ENCODE peak calls at places on chromosome 18, in six cellular contexts. V, N, T, J, O and K are unnamed samples.

GRCh38 chr18:12052866-12053265 is 40.8 kb upstream of the ANKRD62 start:
- DNase-seq in T (no peak), N (no peak), O (no peak), J (no peak), V (no peak), K (no peak)

GRCh38 chr18:61850756-61851155 is 42.1 kb downstream of the RNF152 start:
- DNase-seq in J (no peak), N (no peak), O (no peak), V (no peak), T (peak), K (no peak)

GRCh38 chr18:12398625-12399024 is 9.1 kb upstream of the PRELID3A start:
- DNase-seq in J (no peak), T (no peak), V (no peak), N (no peak), O (no peak), K (no peak)

GRCh38 chr18:75261430-75262223 is 51.0 kb downstream of the TSHZ1 start:
- DNase-seq in V (no peak), T (no peak), O (no peak), N (no peak), J (no peak), K (no peak)

GRCh38 chr18:433297-433696 is 67.2 kb downstream of the COLEC12 start:
- DNase-seq in V (no peak), O (no peak), J (no peak), N (no peak), T (no peak), K (no peak)

GRCh38 chr18:63465059-63465458 is 11.7 kb upstream of the SERPINB5 start:
- DNase-seq in O (no peak), V (no peak), N (no peak), J (no peak), T (no peak), K (no peak)

GRCh38 chr18:62939925-62940324 is 224.6 kb downstream of the PHLPP1 start:
- DNase-seq in O (no peak), V (no peak), J (no peak), T (no peak), N (no peak), K (no peak)

GRCh38 chr18:24368749-24369148 is 28.9 kb downstream of the OSBPL1A start:
- DNase-seq in J (no peak), V (no peak), O (no peak), T (peak), N (no peak), K (no peak)

GRCh38 chr18:7467708-7468466 is 99.2 kb upstream of the PTPRM start:
- DNase-seq in T (peak), N (no peak), J (peak), O (no peak), V (no peak), K (no peak)

GRCh38 chr18:6509417-6510198 is 94.9 kb upstream of the L3MBTL4 start:
- DNase-seq in J (no peak), O (peak), V (peak), T (peak), N (no peak), K (no peak)

GRCh38 chr18:78730564-78731422 is 248.8 kb upstream of the SALL3 start:
- DNase-seq in T (no peak), O (no peak), V (no peak), J (no peak), N (no peak), K (peak)

GRCh38 chr18:67766930-67767329 is 250.4 kb upstream of the DSEL start:
- DNase-seq in J (peak), V (no peak), O (peak), N (no peak), T (peak), K (no peak)

GRCh38 chr18:47490882-47491281 is 239.4 kb upstream of the SKOR2 start:
- DNase-seq in O (no peak), J (no peak), V (no peak), T (peak), N (no peak), K (no peak)

GRCh38 chr18:54260376-54261072 is 8.8 kb upstream of the POLI start:
- DNase-seq in V (no peak), J (no peak), O (peak), T (peak), N (no peak), K (no peak)

GRCh38 chr18:63848159-63848558 is 39.3 kb upstream of the SERPINB2 start:
- DNase-seq in V (peak), J (peak), O (peak), N (no peak), T (peak), K (no peak)

GRCh38 chr18:59604877-59605276 is 92.3 kb downstream of the CCBE1 start:
- DNase-seq in T (peak), N (no peak), O (no peak), V (no peak), J (no peak), K (no peak)

GRCh38 chr18:74512321-74513053 is 16.3 kb downstream of the CNDP2 start:
- DNase-seq in J (no peak), O (no peak), V (no peak), T (no peak), N (no peak), K (peak)

GRCh38 chr18:27921904-27922541 is 254.9 kb downstream of the CDH2 start:
- DNase-seq in V (no peak), J (peak), N (no peak), O (peak), T (peak), K (no peak)

GRCh38 chr18:79921984-79922965 is 29.2 kb downstream of the SLC66A2 start:
- DNase-seq in O (no peak), J (no peak), V (no peak), N (no peak), T (no peak), K (peak)

GRCh38 chr18:50819727-50820378 is at the start of gene MRO:
- DNase-seq in O (peak), V (no peak), J (peak), T (peak), N (peak), K (peak)

GRCh38 chr18:2316686-2317308 is 254.5 kb downstream of the METTL4 start:
- DNase-seq in N (no peak), T (no peak), V (no peak), O (no peak), J (no peak), K (peak)

GRCh38 chr18:1361931-1362330 is 457.3 kb downstream of the ADCYAP1 start:
- DNase-seq in O (no peak), V (no peak), T (peak), J (no peak), N (no peak), K (no peak)

GRCh38 chr18:13493071-13493470 is 233.3 kb downstream of the FAM210A start:
- DNase-seq in N (no peak), O (no peak), V (no peak), T (no peak), J (no peak), K (no peak)

GRCh38 chr18:34493566-34494358 is 216.3 kb upstream of the DTNA start:
- DNase-seq in N (no peak), V (no peak), O (no peak), T (peak), J (no peak), K (no peak)

GRCh38 chr18:8595445-8595844 is 13.8 kb upstream of the RAB12 start:
- DNase-seq in O (no peak), T (no peak), J (no peak), V (no peak), N (no peak), K (no peak)

GRCh38 chr18:51397347-51397962 is 200.0 kb upstream of the MEX3C start:
- DNase-seq in V (no peak), N (no peak), J (no peak), O (no peak), T (no peak), K (no peak)

GRCh38 chr18:7205346-7205745 is 25.5 kb upstream of the LRRC30 start:
- DNase-seq in T (no peak), J (no peak), N (no peak), V (no peak), O (peak), K (no peak)

DNA sequence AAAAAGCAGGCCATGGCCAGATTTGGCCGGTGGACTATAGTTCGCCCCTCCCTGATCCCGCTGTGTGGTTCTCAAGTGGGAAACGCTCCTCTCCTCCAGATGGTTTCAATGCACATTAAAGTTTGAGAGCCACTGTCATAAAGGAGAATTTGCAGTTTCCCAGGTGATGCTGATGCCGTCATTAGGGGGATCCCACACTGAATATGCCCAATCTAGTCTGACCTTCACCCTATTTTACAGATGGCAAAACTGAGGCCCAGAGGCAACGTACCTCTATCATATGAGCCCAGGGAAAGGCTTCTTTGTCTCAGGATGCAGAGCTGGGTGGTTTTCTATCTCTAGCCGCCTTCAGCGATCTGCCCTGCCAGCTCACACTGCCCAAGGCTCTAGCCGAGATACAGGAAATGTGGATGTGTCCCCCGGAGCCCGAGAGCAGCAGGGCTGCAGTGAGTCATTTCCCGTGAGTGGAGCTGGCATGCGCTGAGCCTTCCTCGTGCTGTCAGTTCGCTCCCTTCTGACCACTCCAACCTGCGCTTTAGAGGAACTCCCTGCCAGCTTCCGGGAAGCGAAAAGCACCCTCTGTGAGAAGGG is 116.2 kb downstream of the SMAD7 start:
- DNase-seq in N (peak), O (peak), T (peak), J (peak), V (no peak), K (peak)
- H3K4me3 ChIP-seq in N (no peak), O (peak), T (no peak), J (peak), V (no peak), K (no peak)

GRCh38 chr18:43129946-43130523 is 14.6 kb upstream of the RIT2 start:
- DNase-seq in O (no peak), J (peak), V (no peak), T (no peak), N (no peak), K (no peak)
- H3K4me3 ChIP-seq in O (peak), J (peak), V (no peak), T (no peak), N (no peak), K (peak)

GRCh38 chr18:32040936-32041335 is 22.3 kb downstream of the RNF125 start:
- DNase-seq in T (no peak), O (no peak), V (no peak), J (no peak), N (no peak), K (no peak)
- H3K4me3 ChIP-seq in T (no peak), O (no peak), V (no peak), J (no peak), N (no peak), K (no peak)

GRCh38 chr18:3595282-3596273 is 145.6 kb downstream of the TGIF1 start:
- DNase-seq in T (peak), V (peak), O (peak), J (peak), N (peak), K (peak)

GRCh38 chr18:3592864-3593263 is 142.9 kb downstream of the TGIF1 start:
- DNase-seq in T (no peak), O (no peak), N (no peak), J (no peak), V (no peak), K (no peak)

GRCh38 chr18:3594760-3595241 is 144.8 kb downstream of the TGIF1 start:
- DNase-seq in O (peak), T (peak), N (peak), V (no peak), J (peak), K (peak)

GRCh38 chr18:3593904-3594759 is 144.2 kb downstream of the TGIF1 start:
- DNase-seq in J (peak), N (peak), O (peak), V (peak), T (peak), K (peak)

GRCh38 chr18:3593381-3593903 is 143.5 kb downstream of the TGIF1 start:
- DNase-seq in O (no peak), T (peak), J (peak), N (peak), V (no peak), K (no peak)
- H3K4me3 ChIP-seq in O (peak), T (no peak), J (peak), N (peak), V (peak), K (no peak)

DNA sequence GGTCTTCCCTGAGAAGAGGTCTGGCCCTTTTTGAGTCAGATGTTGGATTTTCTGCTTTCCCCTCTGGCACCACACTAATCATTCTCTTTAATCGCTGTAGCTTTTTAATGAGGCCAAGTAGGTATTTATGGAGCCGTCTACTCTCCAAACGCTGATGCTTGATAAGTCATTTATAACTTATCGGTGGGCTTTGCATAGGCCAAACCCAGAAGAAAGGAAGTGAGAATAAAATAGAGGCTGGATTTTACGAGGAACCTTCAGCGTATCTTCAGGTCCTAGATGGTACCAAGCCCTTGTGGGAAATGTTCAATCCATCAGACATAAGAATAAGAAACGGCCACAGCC is 142.5 kb upstream of the CTAGE1 start:
- DNase-seq in O (no peak), J (no peak), T (no peak), V (no peak), N (no peak), K (no peak)
- H3K4me3 ChIP-seq in O (peak), J (peak), T (no peak), V (no peak), N (peak), K (peak)

DNA sequence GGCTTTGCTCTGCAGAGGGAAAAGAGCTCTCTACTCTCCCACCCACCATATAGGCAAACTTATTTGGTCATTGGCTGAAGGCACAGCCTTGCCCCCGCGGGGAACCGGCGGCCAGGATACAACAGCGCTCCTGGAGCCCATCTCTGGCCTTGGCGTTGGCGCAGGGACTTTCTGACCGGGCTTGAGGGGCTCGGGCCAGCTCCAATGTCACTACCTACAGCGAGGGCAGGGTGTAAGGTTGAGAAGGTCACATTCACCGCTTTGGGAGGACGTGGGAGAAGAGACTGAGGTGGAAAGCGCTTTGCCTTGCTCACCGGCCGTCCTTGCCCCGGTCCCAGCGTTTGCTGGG is 2.2 kb downstream of the ONECUT2 start:
- DNase-seq in V (no peak), O (no peak), J (no peak), N (no peak), T (no peak), K (no peak)
- H3K4me3 ChIP-seq in V (peak), O (no peak), J (no peak), N (no peak), T (no peak), K (peak)

DNA sequence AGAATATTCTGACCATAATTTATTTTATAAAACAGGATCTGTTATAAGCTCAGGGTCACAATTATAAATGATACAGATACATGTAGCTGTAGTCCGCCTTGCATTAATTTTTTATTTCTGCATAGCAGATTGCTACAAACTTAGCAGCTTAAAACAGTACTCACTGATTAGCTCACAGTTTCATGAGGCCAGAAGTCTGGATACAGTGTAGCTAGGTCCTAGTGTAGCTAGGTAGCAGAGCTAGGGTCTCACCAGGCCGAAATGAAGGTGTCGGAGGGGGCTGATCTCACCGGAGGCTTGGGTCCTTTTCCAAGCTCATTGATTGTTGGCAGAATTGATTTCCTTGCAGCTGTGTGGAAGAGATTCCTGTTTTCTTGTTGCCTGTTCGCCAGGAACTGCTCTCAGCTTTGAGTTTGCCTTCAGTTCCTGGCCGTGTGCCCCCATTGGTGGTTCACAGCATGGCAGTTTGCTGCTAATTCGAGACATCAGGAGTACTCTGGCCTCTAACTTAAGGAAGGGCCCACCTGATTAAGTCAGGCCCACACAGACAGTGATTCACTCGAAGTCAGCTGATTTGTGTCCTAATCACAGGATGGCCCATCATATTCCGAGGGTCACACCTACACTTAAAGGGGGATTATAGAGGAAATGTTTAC is 18.4 kb downstream of the NAPG start:
- DNase-seq in N (no peak), T (no peak), O (no peak), V (no peak), J (no peak), K (no peak)
- H3K4me3 ChIP-seq in N (no peak), T (no peak), O (no peak), V (no peak), J (no peak), K (no peak)

GRCh38 chr18:58455318-58455950 is 173.5 kb downstream of the ALPK2 start:
- DNase-seq in J (no peak), N (no peak), O (no peak), V (no peak), T (peak), K (peak)
- H3K4me3 ChIP-seq in J (no peak), N (no peak), O (no peak), V (no peak), T (no peak), K (no peak)

GRCh38 chr18:10029711-10030110 is 115.9 kb downstream of the VAPA start:
- DNase-seq in V (no peak), T (no peak), J (no peak), O (no peak), N (no peak), K (no peak)

GRCh38 chr18:10035306-10035991 is 121.6 kb downstream of the VAPA start:
- DNase-seq in N (no peak), O (no peak), J (no peak), T (peak), V (no peak), K (peak)

GRCh38 chr18:10032331-10032979 is 118.6 kb downstream of the VAPA start:
- DNase-seq in J (no peak), V (no peak), T (no peak), O (no peak), N (no peak), K (peak)

GRCh38 chr18:10030816-10031541 is 117.2 kb downstream of the VAPA start:
- DNase-seq in J (no peak), O (no peak), T (no peak), N (no peak), V (no peak), K (no peak)

GRCh38 chr18:10033038-10033437 is 119.2 kb downstream of the VAPA start:
- DNase-seq in O (no peak), V (no peak), T (no peak), N (no peak), J (no peak), K (peak)
- H3K4me3 ChIP-seq in O (no peak), V (no peak), T (no peak), N (no peak), J (no peak), K (no peak)

DNA sequence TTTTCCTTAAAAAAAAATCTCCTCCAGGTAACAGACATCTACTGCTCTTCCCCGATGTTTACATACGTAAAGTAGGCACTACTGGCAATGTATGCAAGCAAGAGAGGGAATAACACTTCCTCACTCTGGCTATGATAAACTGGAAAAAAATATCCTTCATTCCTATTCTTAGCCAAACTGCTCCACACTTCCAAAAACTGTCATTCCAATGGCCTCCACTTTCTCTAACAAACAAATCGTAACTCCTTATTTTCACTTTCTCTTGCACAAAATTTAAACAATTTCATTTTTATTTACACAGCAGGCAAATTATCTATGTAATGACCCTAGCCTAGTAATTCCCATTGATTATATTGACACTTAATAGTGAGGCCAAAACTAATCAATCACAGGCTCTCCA is 184.4 kb downstream of the TCF4 start:
- DNase-seq in V (no peak), O (no peak), J (no peak), T (no peak), N (no peak), K (no peak)
- H3K4me3 ChIP-seq in V (no peak), O (peak), J (no peak), T (no peak), N (no peak), K (peak)